ENCODE peak calls at places on chromosomes 6 and 20, in four cellular contexts. One of them, this sample, is unnamed.

GRCh38 chr6:125749112-125749863 is at the start of gene HEY2:
- DNase-seq in SK-N-SH: peak; percentile 99
- DNase-seq in GM12878: peak; percentile 33
- DNase-seq in K562: peak; percentile 94
- DNase-seq in this sample: peak; percentile 89

GRCh38 chr6:3683331-3683730 is 68.2 kb downstream of the PXDC1 start:
- DNase-seq in SK-N-SH: no peak
- DNase-seq in GM12878: no peak
- DNase-seq in K562: no peak
- DNase-seq in this sample: no peak

GRCh38 chr6:84072452-84072997 is 39.0 kb downstream of the MRAP2 start:
- DNase-seq in SK-N-SH: no peak
- DNase-seq in GM12878: no peak
- DNase-seq in K562: no peak
- DNase-seq in this sample: no peak

GRCh38 chr6:42448391-42448790 is 3.3 kb downstream of the TRERF1 start:
- DNase-seq in SK-N-SH: no peak
- DNase-seq in GM12878: no peak
- DNase-seq in K562: no peak
- DNase-seq in this sample: no peak

GRCh38 chr6:168341280-168341679 is 21.7 kb upstream of the DACT2 start:
- DNase-seq in SK-N-SH: no peak
- DNase-seq in GM12878: no peak
- DNase-seq in K562: no peak
- DNase-seq in this sample: no peak

GRCh38 chr20:1937316-1937976 is 42.2 kb downstream of the SIRPA start:
- DNase-seq in SK-N-SH: no peak
- DNase-seq in GM12878: no peak
- DNase-seq in K562: no peak
- DNase-seq in this sample: no peak

GRCh38 chr6:103409475-103409874 is 1450.2 kb downstream of the HACE1 start:
- DNase-seq in SK-N-SH: no peak
- DNase-seq in GM12878: no peak
- DNase-seq in K562: no peak
- DNase-seq in this sample: no peak

GRCh38 chr6:5497896-5498578 is 236.7 kb downstream of the FARS2 start:
- DNase-seq in SK-N-SH: peak; percentile 10
- DNase-seq in GM12878: no peak
- DNase-seq in K562: no peak
- DNase-seq in this sample: no peak

GRCh38 chr6:120826253-120826652 is 508.0 kb downstream of the TBC1D32 start:
- DNase-seq in SK-N-SH: peak; percentile 27
- DNase-seq in GM12878: no peak
- DNase-seq in K562: peak; percentile 27
- DNase-seq in this sample: peak; percentile 63

GRCh38 chr6:28558629-28559028 is 32.9 kb downstream of the GPX5 start:
- DNase-seq in SK-N-SH: no peak
- DNase-seq in GM12878: no peak
- DNase-seq in K562: no peak
- DNase-seq in this sample: no peak

GRCh38 chr6:45987866-45988265 is 27.8 kb downstream of the CLIC5 start:
- DNase-seq in SK-N-SH: no peak
- DNase-seq in GM12878: no peak
- DNase-seq in K562: no peak
- DNase-seq in this sample: no peak

GRCh38 chr6:17446713-17447112 is 53.3 kb downstream of the CAP2 start:
- DNase-seq in SK-N-SH: no peak
- DNase-seq in GM12878: no peak
- DNase-seq in K562: no peak
- DNase-seq in this sample: peak; percentile 14

GRCh38 chr6:44629636-44630035 is 242.1 kb downstream of the CDC5L start:
- DNase-seq in SK-N-SH: no peak
- DNase-seq in GM12878: no peak
- DNase-seq in K562: no peak
- DNase-seq in this sample: no peak

GRCh38 chr20:41329435-41330342 is 10.9 kb upstream of the LPIN3 start:
- DNase-seq in SK-N-SH: no peak
- DNase-seq in GM12878: no peak
- DNase-seq in K562: peak; percentile 30
- DNase-seq in this sample: no peak

GRCh38 chr20:60862601-60863000 is 389.5 kb upstream of the CDH4 start:
- DNase-seq in SK-N-SH: no peak
- DNase-seq in GM12878: no peak
- DNase-seq in K562: no peak
- DNase-seq in this sample: no peak

GRCh38 chr6:34322732-34323131 is 69.7 kb downstream of the NUDT3 start:
- DNase-seq in SK-N-SH: no peak
- DNase-seq in GM12878: no peak
- DNase-seq in K562: no peak
- DNase-seq in this sample: no peak

DNA sequence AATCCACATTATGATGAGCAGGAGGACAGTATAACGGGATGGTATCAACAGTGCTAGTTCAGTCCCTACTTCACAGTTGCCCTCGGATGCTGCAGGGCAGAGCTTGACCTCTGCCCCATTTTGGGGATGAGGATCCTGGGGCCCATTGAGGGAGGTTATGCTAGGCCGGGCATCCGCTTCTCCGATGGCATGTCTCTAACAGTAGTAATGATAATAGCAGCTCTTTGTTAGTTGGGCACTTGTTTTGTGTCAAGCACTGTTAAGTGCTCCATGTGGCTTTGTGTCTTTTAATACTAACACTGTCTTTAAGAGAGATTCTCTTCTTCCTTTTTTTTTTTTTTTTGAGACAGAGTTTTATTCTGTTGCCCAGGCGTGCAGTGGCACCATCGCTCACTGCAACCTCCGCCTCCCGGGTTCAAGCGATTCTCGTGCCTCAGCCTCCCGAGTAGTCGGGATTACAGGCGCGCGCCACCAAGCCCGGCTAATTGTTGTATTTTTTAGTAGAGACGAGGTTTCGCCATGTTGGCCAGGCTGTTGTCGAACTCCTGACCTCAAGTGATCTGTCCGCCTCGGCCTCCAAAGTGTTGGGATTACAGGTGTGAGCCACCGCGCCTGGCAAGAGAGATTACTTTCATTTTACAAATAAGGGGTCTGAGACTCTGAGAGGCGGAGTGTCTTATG is 1.1 kb downstream of the MAPRE1 start:
- DNase-seq in SK-N-SH: peak; percentile 34
- DNase-seq in GM12878: no peak
- DNase-seq in K562: peak; percentile 25
- DNase-seq in this sample: no peak
- TF ChIP-seq CTCF in SK-N-SH: no peak
- TF ChIP-seq CTCF in GM12878: no peak
- TF ChIP-seq CTCF in K562: no peak
- TF ChIP-seq CTCF in this sample: no peak

GRCh38 chr6:53484409-53485280 is 60.3 kb downstream of the GCLC start:
- DNase-seq in SK-N-SH: peak; percentile 27
- DNase-seq in GM12878: no peak
- DNase-seq in K562: peak; percentile 75
- DNase-seq in this sample: peak; percentile 62
- TF ChIP-seq USF1 in SK-N-SH: no peak
- TF ChIP-seq USF1 in GM12878: no peak
- TF ChIP-seq USF1 in K562: no peak
- TF ChIP-seq USF1 in this sample: no peak

GRCh38 chr20:13900506-13900905 is 89.9 kb downstream of the SEL1L2 start:
- DNase-seq in SK-N-SH: no peak
- DNase-seq in GM12878: no peak
- DNase-seq in K562: peak; percentile 59
- DNase-seq in this sample: no peak

DNA sequence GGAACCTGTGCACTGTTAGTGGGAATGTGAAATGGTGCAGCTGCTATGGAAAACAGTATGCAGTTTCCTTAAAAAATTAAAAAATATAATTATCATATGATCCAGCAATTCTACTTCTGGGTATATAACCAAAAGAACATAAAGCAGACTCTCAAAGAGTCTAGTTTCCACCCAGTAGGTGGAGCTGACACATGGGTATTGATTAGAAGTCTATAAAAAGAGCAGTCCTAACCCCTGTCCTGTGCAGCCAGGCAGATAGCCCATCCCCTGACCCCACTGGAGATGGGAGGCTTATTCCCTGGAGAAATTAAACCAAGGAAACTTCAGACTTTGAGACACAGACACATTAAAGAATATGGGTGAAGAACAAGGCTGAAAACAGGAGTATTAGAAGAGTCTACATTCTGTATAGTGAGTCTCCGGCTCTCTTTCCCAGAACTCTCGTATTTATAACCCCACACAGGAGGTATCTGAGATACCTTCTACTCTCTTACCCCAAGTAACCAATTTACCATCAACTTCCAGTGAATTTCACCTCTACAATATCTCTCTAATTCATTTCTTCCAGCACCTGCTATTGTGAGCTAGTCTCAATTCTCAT is 92.3 kb downstream of the SEL1L2 start:
- DNase-seq in SK-N-SH: peak; percentile 29
- DNase-seq in GM12878: no peak
- DNase-seq in K562: peak; percentile 21
- DNase-seq in this sample: no peak
- TF ChIP-seq CTCF in SK-N-SH: peak; percentile 38
- TF ChIP-seq CTCF in GM12878: no peak
- TF ChIP-seq CTCF in K562: peak; percentile 33
- TF ChIP-seq CTCF in this sample: no peak

GRCh38 chr20:19889011-19889953 is 127.9 kb upstream of the NAA20 start:
- DNase-seq in SK-N-SH: no peak
- DNase-seq in GM12878: no peak
- DNase-seq in K562: no peak
- DNase-seq in this sample: no peak

GRCh38 chr20:19885981-19886665 is 128.1 kb downstream of the RIN2 start:
- DNase-seq in SK-N-SH: no peak
- DNase-seq in GM12878: no peak
- DNase-seq in K562: no peak
- DNase-seq in this sample: peak; percentile 11

GRCh38 chr20:19888269-19888669 is 128.9 kb upstream of the NAA20 start:
- DNase-seq in SK-N-SH: no peak
- DNase-seq in GM12878: no peak
- DNase-seq in K562: no peak
- DNase-seq in this sample: no peak

GRCh38 chr20:19886666-19887288 is 128.7 kb downstream of the RIN2 start:
- DNase-seq in SK-N-SH: no peak
- DNase-seq in GM12878: no peak
- DNase-seq in K562: no peak
- DNase-seq in this sample: no peak

GRCh38 chr20:19887566-19888268 is 129.4 kb upstream of the NAA20 start:
- DNase-seq in SK-N-SH: no peak
- DNase-seq in GM12878: no peak
- DNase-seq in K562: no peak
- DNase-seq in this sample: no peak
- TF ChIP-seq USF1 in SK-N-SH: no peak
- TF ChIP-seq USF1 in GM12878: no peak
- TF ChIP-seq USF1 in K562: no peak
- TF ChIP-seq USF1 in this sample: no peak

DNA sequence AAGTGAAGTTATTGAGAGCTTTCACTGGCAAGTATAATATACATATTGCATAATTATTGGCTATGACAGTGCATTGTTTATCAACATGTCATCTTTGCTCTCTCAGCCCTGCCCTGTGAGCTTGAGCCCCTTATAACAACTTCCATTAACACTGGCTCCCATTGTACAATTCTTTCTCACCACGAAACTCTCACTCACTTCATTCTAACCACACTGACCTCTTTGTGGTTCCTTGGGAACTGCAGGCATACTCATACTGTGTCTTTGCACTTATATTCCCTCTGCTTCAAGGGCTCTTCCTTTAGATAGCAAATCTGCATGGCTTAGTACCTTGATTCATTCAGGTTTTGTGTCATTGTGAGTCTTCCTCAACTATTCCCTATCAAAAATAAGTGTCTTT is 411.8 kb downstream of the CDKAL1 start:
- DNase-seq in SK-N-SH: no peak
- DNase-seq in GM12878: peak; percentile 43
- DNase-seq in K562: no peak
- DNase-seq in this sample: no peak
- TF ChIP-seq CTCF in SK-N-SH: no peak
- TF ChIP-seq CTCF in GM12878: peak; percentile 15
- TF ChIP-seq CTCF in K562: no peak
- TF ChIP-seq CTCF in this sample: no peak

DNA sequence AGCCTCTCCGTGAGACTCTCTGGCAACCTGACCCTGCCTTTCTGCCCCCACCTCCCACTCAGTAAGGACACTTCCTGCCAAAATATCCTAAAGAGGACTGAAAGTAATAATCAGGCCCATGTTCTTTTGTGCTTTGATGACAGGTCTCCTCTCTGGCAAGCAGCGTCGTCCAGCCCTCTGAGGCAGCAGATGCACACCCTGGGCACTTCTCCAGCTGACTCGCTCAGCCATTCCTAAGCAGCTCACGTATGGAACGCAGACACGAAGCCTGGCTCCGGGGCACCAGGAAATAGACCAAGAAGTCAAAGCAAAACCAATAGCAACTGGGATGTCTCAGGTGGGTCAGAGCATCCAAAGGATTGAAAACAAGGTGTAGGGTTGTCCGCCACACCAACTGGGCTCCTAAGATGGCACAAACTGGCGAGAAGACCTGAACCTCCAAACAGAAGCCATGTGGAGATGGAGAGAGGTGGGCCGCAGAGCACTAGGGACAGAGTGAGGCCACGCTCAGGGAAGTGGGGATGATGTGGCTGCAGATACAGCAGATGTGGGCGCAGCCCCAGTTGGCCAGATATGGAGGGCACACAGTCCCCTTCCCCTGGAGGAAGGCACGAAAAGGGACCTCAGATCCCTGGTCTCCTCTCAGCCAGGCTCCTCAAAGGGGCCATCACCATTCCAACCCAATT is 99.3 kb downstream of the PRND start:
- DNase-seq in SK-N-SH: no peak
- DNase-seq in GM12878: no peak
- DNase-seq in K562: no peak
- DNase-seq in this sample: no peak
- TF ChIP-seq USF1 in SK-N-SH: no peak
- TF ChIP-seq USF1 in GM12878: no peak
- TF ChIP-seq USF1 in K562: no peak
- TF ChIP-seq USF1 in this sample: no peak

DNA sequence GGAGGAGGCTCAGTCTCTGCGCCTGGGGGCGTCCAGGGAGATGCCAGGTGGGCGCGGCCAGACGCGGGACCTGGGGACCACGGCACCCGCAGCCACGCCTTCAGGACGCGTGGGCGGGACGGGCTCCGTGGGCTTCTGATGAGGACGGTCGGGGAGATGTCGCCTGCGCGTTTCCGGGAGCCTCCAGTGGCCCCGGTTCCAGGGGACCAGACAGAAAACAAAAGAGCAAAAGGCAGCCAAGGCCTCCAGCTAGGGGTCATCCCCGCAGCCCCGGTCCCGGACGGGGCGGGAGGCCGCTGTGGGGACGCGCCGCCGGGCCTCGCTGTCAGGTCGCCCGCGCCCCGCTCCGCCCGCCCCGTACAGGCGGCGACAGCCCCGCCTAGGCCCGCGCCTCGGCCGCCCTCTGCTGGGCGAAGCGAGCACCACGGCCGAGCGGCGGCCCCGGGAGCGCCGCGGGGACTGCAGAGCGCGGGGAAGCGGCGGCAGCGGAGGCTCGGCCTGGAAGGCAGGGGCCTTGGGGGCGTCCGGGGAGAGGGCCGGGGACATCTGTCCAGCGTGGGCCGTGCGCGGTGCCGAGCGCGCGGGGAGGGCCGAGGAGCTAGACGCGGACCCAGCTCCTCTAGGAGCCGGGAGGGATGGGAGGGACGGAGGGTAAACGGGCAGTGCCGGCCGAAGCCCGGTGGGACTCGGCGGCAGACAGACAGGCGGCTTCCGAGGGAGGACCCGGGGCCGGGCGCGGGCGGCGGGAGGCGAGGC is 48.7 kb downstream of the TMEM242 start:
- DNase-seq in SK-N-SH: peak; percentile 97
- DNase-seq in GM12878: peak; percentile 9
- DNase-seq in K562: peak; percentile 87
- DNase-seq in this sample: peak; percentile 78
- TF ChIP-seq CTCF in SK-N-SH: peak; percentile 45
- TF ChIP-seq CTCF in GM12878: peak; percentile 82
- TF ChIP-seq CTCF in K562: peak; percentile 94
- TF ChIP-seq CTCF in this sample: peak; percentile 72